ENCODE peak calls at places on chromosomes 5 and 9, in four cellular contexts. R, H, I and K are unnamed samples.

GRCh38 chr5:42641321-42642005 is 115.2 kb upstream of the CCDC152 start:
- DNase-seq in I (no peak), R (no peak), H (no peak), K (no peak)

GRCh38 chr9:70030156-70030555 is 13.5 kb upstream of the MAMDC2 start:
- DNase-seq in R (no peak), H (no peak), I (no peak), K (no peak)

GRCh38 chr9:128118971-128119665 is 8.4 kb downstream of the PTGES2 start:
- DNase-seq in R (no peak), H (no peak), I (peak), K (no peak)

GRCh38 chr9:34190996-34191892 is 12.4 kb downstream of the UBAP1 start:
- DNase-seq in H (no peak), R (no peak), I (no peak), K (no peak)

GRCh38 chr9:127049581-127049980 is 72.9 kb downstream of the ANGPTL2 start:
- DNase-seq in H (no peak), R (no peak), I (no peak), K (no peak)

GRCh38 chr5:39040875-39041274 is 33.3 kb downstream of the RICTOR start:
- DNase-seq in I (no peak), H (no peak), R (no peak), K (no peak)

GRCh38 chr9:76904661-76905457 is 1.1 kb downstream of the PRUNE2 start:
- DNase-seq in R (no peak), H (no peak), I (no peak), K (no peak)

GRCh38 chr9:91071185-91071990 is 269.8 kb downstream of the SYK start:
- DNase-seq in R (no peak), H (peak), I (no peak), K (no peak)

GRCh38 chr5:51082741-51083140 is 300.5 kb upstream of the ISL1 start:
- DNase-seq in H (no peak), R (no peak), I (no peak), K (no peak)

GRCh38 chr5:107388111-107388861 is 282.5 kb downstream of the EFNA5 start:
- DNase-seq in H (peak), I (no peak), R (no peak), K (no peak)

GRCh38 chr5:90940227-90940995 is 381.8 kb downstream of the ADGRV1 start:
- DNase-seq in H (peak), R (no peak), I (no peak), K (no peak)

GRCh38 chr5:55096860-55097259 is 5.6 kb upstream of the GZMA start:
- DNase-seq in R (no peak), H (no peak), I (no peak), K (no peak)